ENCODE peak calls at places on chromosomes 5 and 9, in four cellular contexts. R is H1, Y is HepG2, M is GM12878. J is an unnamed sample.

GRCh38 chr5:123881791-123882244 is 369.8 kb downstream of the CSNK1G3 start:
- DNase-seq in R (no peak), Y (no peak), M (no peak), J (no peak)

GRCh38 chr9:111198936-111199335 is 131.1 kb downstream of the OR2K2 start:
- DNase-seq in M (no peak), Y (no peak), R (no peak), J (no peak)

GRCh38 chr5:53983568-53984465 is 326.6 kb downstream of the ARL15 start:
- DNase-seq in M (no peak), Y (no peak), R (no peak), J (no peak)

GRCh38 chr5:155082401-155082800 is 68.8 kb downstream of the KIF4B start:
- DNase-seq in M (no peak), R (no peak), Y (no peak), J (no peak)

GRCh38 chr5:36522746-36523065 is 83.7 kb upstream of the SLC1A3 start:
- DNase-seq in Y (no peak), R (no peak), M (no peak), J (no peak)

GRCh38 chr9:3768698-3769458 is 243.1 kb upstream of the RFX3 start:
- DNase-seq in Y (no peak), M (no peak), R (no peak), J (no peak)

GRCh38 chr5:57784106-57784505 is 301.5 kb upstream of the ACTBL2 start:
- DNase-seq in M (no peak), Y (no peak), R (no peak), J (no peak)

GRCh38 chr5:109516385-109516784 is 106.6 kb upstream of the PJA2 start:
- DNase-seq in Y (no peak), M (no peak), R (no peak), J (no peak)

GRCh38 chr5:172779968-172780350 is 9.0 kb upstream of the DUSP1 start:
- DNase-seq in R (no peak), Y (peak; percentile 66), M (no peak), J (no peak)

GRCh38 chr5:10329808-10330481 is 22.2 kb upstream of the CMBL start:
- DNase-seq in R (no peak), M (no peak), Y (no peak), J (no peak)

GRCh38 chr5:135058326-135058725 is 24.3 kb upstream of the PITX1 start:
- DNase-seq in Y (no peak), R (no peak), M (no peak), J (no peak)

GRCh38 chr9:137309368-137310189 is 7.5 kb upstream of the NRARP start:
- DNase-seq in Y (no peak), M (no peak), R (no peak), J (no peak)

GRCh38 chr5:173625261-173625660 is 8.8 kb upstream of the BOD1 start:
- DNase-seq in R (no peak), Y (no peak), M (no peak), J (peak; percentile 30)

GRCh38 chr9:114893221-114893620 is 37.2 kb downstream of the TNFSF8 start:
- DNase-seq in M (no peak), R (no peak), Y (no peak), J (no peak)
- H2AFZ ChIP-seq in M (no peak overlapping the region), R (no peak overlapping the region), Y (no peak overlapping the region), J (no peak overlapping the region)

DNA sequence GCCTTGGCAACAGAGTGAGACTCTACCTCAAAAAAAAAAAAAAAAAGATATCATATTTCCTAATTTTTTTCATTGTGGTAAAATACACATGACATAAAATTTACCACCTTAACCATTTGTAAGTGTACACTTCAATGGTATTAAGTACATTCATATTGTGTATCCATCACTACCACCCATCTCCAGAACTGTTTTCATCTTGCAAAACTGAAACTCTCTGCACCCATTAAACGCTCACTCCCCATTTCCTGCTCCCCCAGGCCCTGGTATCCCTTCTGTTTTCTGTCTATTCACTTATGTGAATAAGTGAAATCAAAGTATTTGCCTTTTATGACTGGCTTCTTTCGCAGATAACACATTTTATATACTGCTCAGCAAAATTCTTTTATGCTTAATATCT is 12.8 kb downstream of the LRRC8A start:
- DNase-seq in Y (no peak), R (no peak), M (no peak), J (no peak)
- TF ChIP-seq ATF2 in Y (no peak), R (no peak), M (no peak), J (no peak)

DNA sequence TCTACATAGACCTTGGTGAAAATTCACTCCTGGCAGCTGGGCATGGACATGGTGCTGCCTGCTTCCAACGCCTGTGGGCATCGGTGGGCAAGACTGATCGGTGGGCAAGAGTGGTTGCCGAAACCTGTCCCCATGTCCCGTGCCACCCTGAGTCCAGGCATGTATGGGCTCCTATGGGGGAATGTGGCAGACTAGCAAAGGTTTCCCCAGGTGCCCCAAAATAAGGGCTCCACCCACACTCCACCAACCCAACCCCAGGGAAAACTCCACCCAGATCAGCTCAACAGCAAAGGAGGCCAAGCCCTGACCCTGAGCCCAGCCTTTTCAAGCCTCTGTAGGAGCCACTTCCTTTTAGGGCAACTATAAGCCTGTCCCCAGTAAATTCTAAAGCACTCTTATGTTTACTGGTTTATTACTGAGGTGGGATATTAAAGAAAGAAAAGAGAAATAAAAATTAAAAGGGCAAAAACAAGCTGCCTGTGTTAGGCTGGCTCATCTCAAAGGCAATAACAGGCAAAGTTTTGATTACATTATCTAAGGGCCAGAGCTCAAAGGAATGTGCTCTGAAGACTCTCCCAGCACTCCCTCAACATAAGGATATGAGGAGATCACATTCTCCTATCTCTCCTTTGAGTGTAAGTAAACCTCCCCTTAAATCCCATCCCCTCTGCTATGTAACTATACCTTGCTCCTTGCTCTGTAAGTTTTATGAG is 8.9 kb upstream of the SPATA31E1 start:
- DNase-seq in R (no peak), M (no peak), Y (no peak), J (no peak)
- H2AFZ ChIP-seq in R (no peak overlapping the region), M (no peak overlapping the region), Y (no peak overlapping the region), J (no peak overlapping the region)

DNA sequence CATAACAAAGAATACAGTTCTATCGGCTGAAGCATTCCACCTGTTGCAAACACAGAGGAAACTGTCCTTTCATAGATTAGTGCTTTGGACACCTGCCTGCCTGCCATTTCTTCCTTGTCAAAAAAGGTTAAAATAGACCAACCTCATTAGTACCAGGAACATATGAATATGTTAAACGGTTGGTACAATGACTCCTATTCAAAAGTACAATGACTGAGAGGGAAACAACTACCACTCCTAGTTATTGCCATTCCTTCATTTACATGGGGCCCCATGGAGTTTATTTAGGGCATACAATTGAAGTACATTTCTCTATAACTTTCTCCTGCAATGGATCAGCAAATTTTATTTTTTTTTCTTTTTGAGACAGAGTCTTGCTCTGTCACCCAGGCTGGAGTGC is 77.4 kb upstream of the PIP5K1B start:
- DNase-seq in Y (no peak), M (no peak), R (no peak), J (no peak)
- TF ChIP-seq ATF2 in Y (no peak), M (no peak), R (no peak), J (no peak)

GRCh38 chr5:132465095-132465707 is 25.4 kb downstream of the IRF1 start:
- DNase-seq in M (no peak), R (no peak), Y (no peak), J (no peak)
- H2AFZ ChIP-seq in M (no peak overlapping the region), R (no peak overlapping the region), Y (no peak overlapping the region), J (no peak overlapping the region)

J was measured in K562.